ENCODE peak calls at places on chromosomes 7 and 10, in eight cellular contexts. Z, E, C, S, G, A, K and M are unnamed samples.

GRCh38 chr7:97179454-97180104 is 62.1 kb downstream of the SDHAF3 start:
- DNase-seq in G (no peak), S (no peak), E (no peak), C (peak), A (no peak), K (peak), Z (peak), M (peak)

GRCh38 chr10:96501985-96502384 is 11.7 kb downstream of the TLL2 start:
- DNase-seq in K (no peak), E (no peak), C (no peak), Z (no peak), S (peak), A (no peak), G (no peak), M (no peak)

GRCh38 chr10:27019827-27020226 is 80.5 kb downstream of the ANKRD26 start:
- DNase-seq in E (no peak), Z (no peak), K (no peak), G (no peak), C (no peak), S (no peak), A (no peak), M (no peak)

GRCh38 chr7:149172534-149172920 is 22.8 kb upstream of the ZNF282 start:
- DNase-seq in S (no peak), G (no peak), Z (no peak), C (no peak), K (no peak), A (no peak), E (no peak), M (no peak)

GRCh38 chr10:132145521-132146185 is 41.1 kb upstream of the DPYSL4 start:
- DNase-seq in K (no peak), A (no peak), E (no peak), Z (no peak), C (no peak), G (no peak), S (no peak), M (no peak)

GRCh38 chr7:32809871-32810270 is 81.7 kb downstream of the KBTBD2 start:
- DNase-seq in S (no peak), C (no peak), A (no peak), E (no peak), K (no peak), Z (no peak), G (no peak), M (no peak)

GRCh38 chr10:130022501-130023299 is 58.6 kb upstream of the EBF3 start:
- DNase-seq in S (no peak), G (peak), A (no peak), Z (no peak), C (no peak), K (no peak), E (no peak), M (no peak)

GRCh38 chr7:11458736-11459483 is 373.1 kb downstream of the THSD7A start:
- DNase-seq in E (no peak), S (no peak), K (no peak), C (no peak), A (no peak), G (no peak), Z (no peak), M (no peak)

GRCh38 chr7:835491-836401 is 3.5 kb downstream of the SUN1 start:
- DNase-seq in K (no peak), Z (no peak), C (no peak), E (no peak), G (no peak), S (no peak), A (no peak), M (peak)

GRCh38 chr7:32958046-32959025 is 1.1 kb downstream of the FKBP9 start:
- DNase-seq in C (no peak), A (peak), E (peak), K (no peak), G (peak), Z (no peak), S (no peak), M (peak)

GRCh38 chr7:90629306-90629918 is 33.3 kb downstream of the CDK14 start:
- DNase-seq in Z (peak), E (no peak), C (peak), G (no peak), K (peak), A (no peak), S (no peak), M (no peak)

GRCh38 chr10:5442056-5442989 is 30.0 kb downstream of the NET1 start:
- DNase-seq in E (no peak), K (no peak), Z (peak), A (no peak), S (no peak), G (no peak), C (peak), M (no peak)

GRCh38 chr10:75770634-75771081 is 339.2 kb downstream of the LRMDA start:
- DNase-seq in E (no peak), S (no peak), K (no peak), G (no peak), Z (no peak), C (no peak), A (peak), M (no peak)

GRCh38 chr7:45642044-45642443 is 67.9 kb downstream of the ADCY1 start:
- DNase-seq in E (peak), Z (no peak), S (no peak), G (no peak), A (no peak), C (no peak), K (no peak), M (no peak)

GRCh38 chr10:97584060-97584797 is at the start of gene HOGA1:
- DNase-seq in S (no peak), C (peak), E (no peak), K (no peak), G (peak), Z (no peak), A (no peak), M (no peak)

GRCh38 chr7:3537210-3537875 is 236.3 kb downstream of the SDK1 start:
- DNase-seq in E (no peak), G (no peak), S (peak), A (no peak), K (no peak), Z (no peak), C (no peak), M (no peak)

GRCh38 chr7:87413951-87414381 is 61.5 kb downstream of the ABCB4 start:
- DNase-seq in C (peak), K (no peak), G (no peak), E (no peak), S (no peak), A (no peak), Z (no peak), M (no peak)

GRCh38 chr10:113709221-113709838 is 29.6 kb downstream of the CASP7 start:
- DNase-seq in E (no peak), G (no peak), Z (no peak), S (no peak), K (no peak), A (no peak), C (no peak), M (no peak)

GRCh38 chr10:76885815-76886214 is 751.8 kb downstream of the KCNMA1 start:
- DNase-seq in K (no peak), A (peak), E (no peak), G (no peak), Z (no peak), S (peak), C (no peak), M (no peak)

GRCh38 chr10:14971867-14972448 is 12.8 kb downstream of the MEIG1 start:
- DNase-seq in Z (no peak), S (no peak), G (peak), A (no peak), K (no peak), C (no peak), E (no peak), M (peak)

GRCh38 chr7:2773608-2774007 is 70.5 kb downstream of the GNA12 start:
- DNase-seq in G (no peak), S (no peak), C (no peak), E (no peak), A (no peak), Z (no peak), K (no peak), M (no peak)

GRCh38 chr7:7427363-7427762 is 108.3 kb downstream of the COL28A1 start:
- DNase-seq in A (no peak), C (no peak), E (no peak), Z (no peak), G (no peak), K (no peak), S (no peak), M (no peak)

GRCh38 chr7:138849701-138850100 is 51.7 kb upstream of the ATP6V0A4 start:
- DNase-seq in K (no peak), E (no peak), G (no peak), A (no peak), Z (no peak), C (no peak), S (no peak), M (no peak)

GRCh38 chr10:52729259-52730104 is 43.1 kb downstream of the MBL2 start:
- DNase-seq in G (no peak), K (no peak), Z (no peak), A (no peak), C (peak), S (no peak), E (no peak), M (no peak)

GRCh38 chr10:74103560-74104248 is 46.9 kb downstream of the AP3M1 start:
- DNase-seq in K (no peak), G (no peak), S (no peak), Z (peak), E (no peak), C (peak), A (no peak), M (no peak)

GRCh38 chr7:100418930-100419659 is 9.4 kb downstream of the ZCWPW1 start:
- DNase-seq in E (no peak), S (no peak), A (no peak), C (no peak), K (no peak), Z (no peak), G (no peak), M (no peak)

GRCh38 chr10:95236068-95236903 is 42.2 kb downstream of the ACSM6 start:
- DNase-seq in Z (no peak), A (no peak), C (no peak), E (no peak), K (peak), G (no peak), S (no peak), M (no peak)

GRCh38 chr10:49649936-49650723 is 29.3 kb upstream of the C10orf53 start:
- DNase-seq in K (no peak), A (no peak), S (peak), C (peak), G (no peak), Z (no peak), E (no peak), M (no peak)

GRCh38 chr10:132341017-132341416 is 9.0 kb downstream of the LRRC27 start:
- DNase-seq in S (no peak), Z (no peak), K (no peak), E (no peak), A (no peak), G (no peak), C (no peak), M (no peak)

GRCh38 chr10:124791378-124792348 is at the start of gene EEF1AKMT2:
- DNase-seq in A (peak), Z (peak), C (peak), E (peak), S (peak), K (peak), G (peak), M (peak)

GRCh38 chr10:110544958-110545537 is 22.4 kb upstream of the SMC3 start:
- DNase-seq in C (no peak), G (peak), K (no peak), S (no peak), A (no peak), E (no peak), Z (no peak), M (no peak)

GRCh38 chr7:99092064-99092720 is 51.7 kb downstream of the SMURF1 start:
- DNase-seq in S (no peak), C (no peak), E (no peak), A (no peak), Z (no peak), G (no peak), K (no peak), M (no peak)

GRCh38 chr10:122282909-122283308 is 11.8 kb downstream of the BTBD16 start:
- DNase-seq in Z (no peak), C (no peak), K (no peak), S (no peak), E (no peak), A (peak), G (no peak), M (no peak)

GRCh38 chr10:22682237-22683192 is 31.9 kb downstream of the PIP4K2A start:
- DNase-seq in Z (no peak), E (no peak), K (peak), G (no peak), S (no peak), A (no peak), C (no peak), M (peak)

GRCh38 chr7:80764132-80764531 is 125.7 kb downstream of the CD36 start:
- DNase-seq in E (no peak), C (no peak), Z (no peak), S (no peak), K (no peak), G (no peak), A (no peak), M (no peak)

GRCh38 chr10:86851329-86852207 is 95.1 kb downstream of the BMPR1A start:
- DNase-seq in G (no peak), Z (no peak), C (no peak), K (no peak), A (no peak), E (no peak), S (no peak), M (no peak)

GRCh38 chr10:66928000-66928770 is 2.3 kb downstream of the LRRTM3 start:
- DNase-seq in E (no peak), A (peak), C (peak), S (no peak), Z (no peak), G (no peak), K (no peak), M (no peak)

GRCh38 chr10:114697061-114697598 is 39.1 kb upstream of the ABLIM1 start:
- DNase-seq in G (peak), C (no peak), K (no peak), E (no peak), Z (no peak), S (no peak), A (no peak), M (no peak)

GRCh38 chr7:76310102-76310957 is 7.9 kb downstream of the HSPB1 start:
- DNase-seq in E (no peak), Z (peak), C (peak), K (no peak), G (no peak), A (peak), S (no peak), M (peak)

DNA sequence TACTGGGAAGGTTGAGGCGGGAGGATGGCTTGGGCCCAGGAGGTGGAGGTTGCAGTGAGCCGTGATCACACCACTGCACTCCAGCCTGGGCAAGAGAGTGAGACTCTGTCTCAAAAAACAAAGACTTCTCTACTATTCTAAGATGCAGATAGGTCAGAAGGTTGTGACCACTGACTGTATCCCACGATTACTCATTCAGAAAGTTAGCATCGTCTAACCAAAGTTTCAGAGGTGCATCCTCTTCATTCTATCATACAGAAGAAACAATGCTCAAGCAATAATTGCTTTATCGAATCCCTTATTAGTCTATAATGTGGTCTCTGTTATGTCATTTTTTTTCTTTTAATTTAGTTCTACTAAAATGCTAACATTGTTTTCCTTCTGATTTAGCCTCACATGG is 348.7 kb upstream of the LRGUK start:
- DNase-seq in Z (no peak), A (no peak), G (no peak), S (no peak), K (peak), E (no peak), C (no peak), M (no peak)
- TF ChIP-seq EP300 in Z (no peak), A (no peak), G (no peak), S (no peak), K (no peak), E (no peak), C (no peak), M (no peak)

DNA sequence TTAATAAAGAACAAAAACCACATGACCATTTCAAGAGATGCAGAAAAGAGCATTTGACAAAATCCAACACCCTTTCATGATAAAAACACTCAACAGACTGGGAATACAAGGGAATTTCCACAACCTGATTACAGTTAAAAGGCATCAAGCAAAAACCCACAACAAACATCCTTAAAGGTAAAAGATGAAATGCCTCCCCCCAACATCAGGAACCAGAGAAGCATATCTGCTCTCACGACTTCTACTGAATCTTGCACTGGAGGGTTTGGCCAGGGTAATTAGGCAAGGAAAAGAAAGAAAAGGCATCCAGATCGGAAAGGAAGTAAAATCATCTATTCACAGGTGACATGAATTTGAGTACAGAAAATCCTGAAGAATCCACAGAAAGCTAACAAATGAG is 59.5 kb upstream of the SFMBT2 start:
- DNase-seq in Z (no peak), A (no peak), E (no peak), K (no peak), S (no peak), G (no peak), C (no peak), M (no peak)
- H3K4me3 ChIP-seq in Z (no peak), A (no peak), E (no peak), K (peak), S (no peak), G (no peak), C (no peak), M (no peak)

DNA sequence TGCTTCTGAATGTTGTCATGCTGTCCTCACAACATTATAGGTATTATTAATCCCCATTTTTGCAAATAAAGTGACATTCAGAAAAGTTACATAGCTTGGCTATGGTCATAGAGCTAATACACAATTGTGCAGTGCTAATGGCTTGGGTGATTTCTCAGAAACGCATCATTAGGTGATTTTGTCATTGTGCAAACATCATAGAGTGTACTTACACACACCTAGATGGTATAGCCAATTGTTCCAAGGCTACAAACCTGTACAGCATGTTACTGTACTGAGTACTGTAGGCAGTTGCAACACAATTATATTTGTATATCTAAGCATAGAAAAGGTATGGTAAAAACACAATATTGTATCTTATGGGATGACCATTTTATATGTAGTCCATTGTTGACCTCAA is 91.0 kb downstream of the BTAF1 start:
- DNase-seq in S (no peak), G (no peak), E (no peak), K (no peak), Z (no peak), C (no peak), A (no peak), M (no peak)
- TF ChIP-seq POLR2AphosphoS5 in S (no peak), G (no peak), E (no peak), K (no peak), Z (no peak), C (no peak), A (no peak), M (no peak)

GRCh38 chr10:12513003-12513365 is 163.6 kb downstream of the CAMK1D start:
- DNase-seq in S (no peak), K (no peak), G (no peak), C (no peak), Z (no peak), E (no peak), A (no peak), M (no peak)
- TF ChIP-seq EP300 in S (no peak), K (no peak), G (no peak), C (no peak), Z (no peak), E (no peak), A (no peak), M (no peak)

DNA sequence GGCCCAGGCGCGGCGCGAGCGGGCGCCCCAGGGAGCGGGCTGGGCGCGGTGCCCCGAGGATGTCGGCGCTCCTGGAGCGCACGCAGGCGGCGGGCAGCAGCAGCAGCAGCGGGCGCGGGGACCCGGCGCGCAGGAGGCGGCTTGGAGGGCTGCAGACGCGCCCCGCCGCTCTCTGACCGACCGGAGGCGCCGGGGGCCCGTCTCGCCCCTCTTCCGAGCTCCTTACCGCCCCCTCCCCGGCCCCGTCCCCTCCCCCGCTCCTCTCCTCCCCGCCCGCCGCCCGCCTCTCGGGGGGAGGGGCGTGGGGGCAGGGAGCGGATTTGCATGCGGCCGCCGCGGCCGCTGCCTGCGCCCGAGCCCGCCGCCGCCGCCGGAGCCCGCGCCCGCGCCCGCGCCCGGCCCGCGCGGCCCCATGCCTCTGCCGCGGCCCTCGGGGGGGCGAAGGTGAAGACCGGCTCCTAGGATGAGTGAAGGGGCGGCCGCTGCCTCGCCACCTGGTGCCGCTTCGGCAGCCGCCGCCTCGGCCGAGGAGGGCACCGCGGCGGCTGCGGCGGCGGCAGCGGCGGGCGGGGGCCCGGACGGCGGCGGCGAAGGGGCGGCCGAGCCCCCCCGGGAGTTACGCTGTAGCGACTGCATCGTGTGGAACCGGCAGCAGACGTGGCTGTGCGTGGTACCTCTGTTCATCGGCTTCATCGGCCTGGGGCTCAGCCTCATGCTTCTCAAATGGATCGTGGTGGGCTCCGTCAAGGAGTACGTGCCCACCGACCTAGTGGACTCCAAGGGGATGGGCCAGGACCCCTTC is at the start of gene NRG3:
- DNase-seq in C (peak), A (no peak), S (no peak), Z (no peak), G (no peak), E (no peak), K (no peak), M (no peak)
- H3K4me3 ChIP-seq in C (peak), A (peak), S (peak), Z (no peak), G (peak), E (peak), K (no peak), M (no peak)

DNA sequence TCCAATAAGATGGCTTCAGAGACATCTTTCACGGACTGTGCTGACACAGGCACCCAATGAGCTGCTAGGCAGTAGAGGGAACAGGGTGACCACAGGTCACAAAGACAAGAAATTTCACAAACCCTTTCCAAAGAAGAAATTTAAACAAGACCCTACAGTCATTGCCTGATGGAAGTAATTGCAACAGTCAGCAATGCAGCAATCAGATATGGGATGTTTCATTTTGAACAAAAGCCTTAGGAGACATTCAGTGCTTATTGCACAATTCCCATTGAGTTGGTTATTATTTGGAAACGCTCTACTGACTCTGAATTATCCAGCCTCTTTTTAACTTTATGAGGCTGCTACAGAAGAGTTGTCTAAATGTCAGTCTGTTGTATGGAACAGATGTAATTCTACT is 85.5 kb downstream of the ETV1 start:
- DNase-seq in G (no peak), E (no peak), A (no peak), S (no peak), C (no peak), Z (no peak), K (no peak), M (no peak)
- TF ChIP-seq POLR2AphosphoS5 in G (no peak), E (no peak), A (no peak), S (no peak), C (no peak), Z (no peak), K (no peak), M (no peak)